ENCODE peak calls at places on chromosomes 2 and 18, in six cellular contexts. One of them, this sample, is unnamed.

GRCh38 chr2:174608866-174609214 is 11.2 kb upstream of the WIPF1 start:
- DNase-seq in HepG2: no peak
- DNase-seq in GM12878: no peak
- DNase-seq in stomach: no peak
- DNase-seq in HCT116: no peak
- DNase-seq in transverse colon: no peak
- DNase-seq in this sample: no peak

GRCh38 chr2:139963863-139964355 is 1183.7 kb upstream of the NXPH2 start:
- DNase-seq in HCT116: no peak
- DNase-seq in stomach: no peak
- DNase-seq in GM12878: no peak
- DNase-seq in HepG2: no peak
- DNase-seq in transverse colon: no peak
- DNase-seq in this sample: no peak

GRCh38 chr18:59681051-59681450 is 16.2 kb downstream of the CCBE1 start:
- DNase-seq in HepG2: no peak
- DNase-seq in transverse colon: no peak
- DNase-seq in stomach: no peak
- DNase-seq in GM12878: no peak
- DNase-seq in HCT116: no peak
- DNase-seq in this sample: no peak

GRCh38 chr2:240107386-240107785 is 28.7 kb downstream of the COPS9 start:
- DNase-seq in transverse colon: no peak
- DNase-seq in stomach: no peak
- DNase-seq in GM12878: no peak
- DNase-seq in HepG2: no peak
- DNase-seq in HCT116: no peak
- DNase-seq in this sample: peak; percentile 43

GRCh38 chr2:238846503-238847431 is 1.1 kb upstream of the TWIST2 start:
- DNase-seq in HCT116: no peak
- DNase-seq in transverse colon: no peak
- DNase-seq in HepG2: no peak
- DNase-seq in GM12878: no peak
- DNase-seq in stomach: no peak
- DNase-seq in this sample: no peak

GRCh38 chr2:196607073-196607472 is 32.4 kb upstream of the CCDC150 start:
- DNase-seq in HCT116: no peak
- DNase-seq in HepG2: no peak
- DNase-seq in stomach: no peak
- DNase-seq in GM12878: no peak
- DNase-seq in transverse colon: no peak
- DNase-seq in this sample: no peak

GRCh38 chr2:226427538-226428307 is 371.9 kb downstream of the IRS1 start:
- DNase-seq in HCT116: peak; percentile 62
- DNase-seq in transverse colon: no peak
- DNase-seq in HepG2: peak; percentile 20
- DNase-seq in GM12878: no peak
- DNase-seq in stomach: no peak
- DNase-seq in this sample: no peak

GRCh38 chr18:38579764-38580163 is 1014.2 kb upstream of the CELF4 start:
- DNase-seq in HepG2: no peak
- DNase-seq in HCT116: no peak
- DNase-seq in stomach: no peak
- DNase-seq in transverse colon: no peak
- DNase-seq in GM12878: no peak
- DNase-seq in this sample: no peak

GRCh38 chr2:75481041-75481836 is 79.5 kb downstream of the EVA1A start:
- DNase-seq in GM12878: no peak
- DNase-seq in HepG2: peak; percentile 88
- DNase-seq in HCT116: peak; percentile 10
- DNase-seq in stomach: no peak
- DNase-seq in transverse colon: no peak
- DNase-seq in this sample: no peak

GRCh38 chr18:28015671-28016070 is 161.3 kb downstream of the CDH2 start:
- DNase-seq in HCT116: no peak
- DNase-seq in HepG2: no peak
- DNase-seq in GM12878: no peak
- DNase-seq in stomach: no peak
- DNase-seq in transverse colon: no peak
- DNase-seq in this sample: no peak

GRCh38 chr2:161915121-161915520 is 158.9 kb downstream of the DPP4 start:
- DNase-seq in HepG2: no peak
- DNase-seq in transverse colon: no peak
- DNase-seq in HCT116: no peak
- DNase-seq in stomach: no peak
- DNase-seq in GM12878: no peak
- DNase-seq in this sample: no peak

GRCh38 chr2:164967781-164968228 is 12.5 kb upstream of the SLC38A11 start:
- DNase-seq in HepG2: no peak
- DNase-seq in HCT116: no peak
- DNase-seq in transverse colon: no peak
- DNase-seq in stomach: no peak
- DNase-seq in GM12878: no peak
- DNase-seq in this sample: no peak

GRCh38 chr18:68769423-68769822 is 28.5 kb upstream of the CCDC102B start:
- DNase-seq in HCT116: no peak
- DNase-seq in GM12878: no peak
- DNase-seq in HepG2: no peak
- DNase-seq in transverse colon: no peak
- DNase-seq in stomach: no peak
- DNase-seq in this sample: no peak

GRCh38 chr2:127506502-127506901 is 19.8 kb downstream of the IWS1 start:
- DNase-seq in HepG2: no peak
- DNase-seq in GM12878: no peak
- DNase-seq in stomach: no peak
- DNase-seq in HCT116: no peak
- DNase-seq in transverse colon: no peak
- DNase-seq in this sample: no peak

GRCh38 chr18:3605562-3606443 is 155.8 kb downstream of the TGIF1 start:
- DNase-seq in GM12878: no peak
- DNase-seq in transverse colon: no peak
- DNase-seq in HCT116: no peak
- DNase-seq in HepG2: no peak
- DNase-seq in stomach: no peak
- DNase-seq in this sample: no peak

GRCh38 chr2:38731090-38731489 is 20.1 kb downstream of the SRSF7 start:
- DNase-seq in HepG2: no peak
- DNase-seq in HCT116: no peak
- DNase-seq in GM12878: no peak
- DNase-seq in transverse colon: no peak
- DNase-seq in stomach: no peak
- DNase-seq in this sample: no peak

GRCh38 chr2:105755895-105756294 is 11.2 kb downstream of the NCK2 start:
- DNase-seq in stomach: no peak
- DNase-seq in HCT116: no peak
- DNase-seq in GM12878: no peak
- DNase-seq in HepG2: no peak
- DNase-seq in transverse colon: no peak
- DNase-seq in this sample: no peak

GRCh38 chr2:180000434-180000833 is 6.7 kb downstream of the CWC22 start:
- DNase-seq in transverse colon: no peak
- DNase-seq in HepG2: no peak
- DNase-seq in stomach: no peak
- DNase-seq in HCT116: no peak
- DNase-seq in GM12878: no peak
- DNase-seq in this sample: no peak

GRCh38 chr2:8876628-8877027 is 39.2 kb upstream of the KIDINS220 start:
- DNase-seq in GM12878: no peak
- DNase-seq in HCT116: no peak
- DNase-seq in stomach: no peak
- DNase-seq in HepG2: no peak
- DNase-seq in transverse colon: no peak
- DNase-seq in this sample: no peak

GRCh38 chr2:46366675-46367067 is 69.5 kb downstream of the EPAS1 start:
- DNase-seq in HCT116: no peak
- DNase-seq in stomach: no peak
- DNase-seq in HepG2: no peak
- DNase-seq in transverse colon: no peak
- DNase-seq in GM12878: no peak
- DNase-seq in this sample: no peak
- TF ChIP-seq POLR2AphosphoS5 in HCT116: no peak
- TF ChIP-seq POLR2AphosphoS5 in stomach: no peak
- TF ChIP-seq POLR2AphosphoS5 in HepG2: no peak
- TF ChIP-seq POLR2AphosphoS5 in transverse colon: peak; percentile 9
- TF ChIP-seq POLR2AphosphoS5 in GM12878: no peak
- TF ChIP-seq POLR2AphosphoS5 in this sample: no peak

DNA sequence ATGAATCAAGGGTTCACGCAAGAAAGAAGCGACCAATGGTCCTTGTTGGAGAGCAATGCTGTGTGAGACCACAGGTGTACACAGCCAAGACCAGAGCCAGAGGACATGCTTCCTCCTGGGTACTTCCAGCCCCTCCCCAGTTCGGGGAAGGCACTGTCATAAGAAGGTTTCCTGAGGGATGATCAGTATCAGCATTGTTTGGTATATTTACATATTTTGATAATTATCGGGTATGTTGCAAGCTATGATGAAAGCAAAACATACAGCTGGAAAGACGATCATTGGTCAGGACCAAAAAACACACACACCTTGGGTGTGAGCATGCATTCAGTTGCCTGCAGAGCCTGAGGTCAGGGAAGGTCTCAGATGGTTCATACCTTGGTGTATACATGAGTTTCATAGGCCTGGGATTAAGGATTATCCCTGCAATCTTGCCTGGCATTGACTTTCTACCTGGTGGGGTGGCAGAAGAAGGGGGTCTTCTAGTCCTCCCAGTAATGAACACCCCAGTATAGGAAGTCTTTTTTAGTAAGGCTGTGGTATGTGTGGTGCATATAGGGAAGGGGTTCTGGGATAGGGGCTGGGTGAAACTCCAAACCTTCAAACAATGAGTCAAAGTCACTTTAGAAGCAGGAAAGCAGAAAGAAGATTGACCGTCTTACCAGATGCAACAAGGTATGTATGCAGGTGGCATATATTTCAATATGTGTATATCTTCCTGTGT is 2.9 kb downstream of the SERPINB2 start:
- DNase-seq in HCT116: no peak
- DNase-seq in GM12878: no peak
- DNase-seq in stomach: no peak
- DNase-seq in transverse colon: no peak
- DNase-seq in HepG2: no peak
- DNase-seq in this sample: no peak
- H3K27ac ChIP-seq in HCT116: no peak overlapping the region
- H3K27ac ChIP-seq in GM12878: no peak overlapping the region
- H3K27ac ChIP-seq in stomach: no peak overlapping the region
- H3K27ac ChIP-seq in transverse colon: no peak overlapping the region
- H3K27ac ChIP-seq in HepG2: no peak overlapping the region
- H3K27ac ChIP-seq in this sample: no peak overlapping the region

DNA sequence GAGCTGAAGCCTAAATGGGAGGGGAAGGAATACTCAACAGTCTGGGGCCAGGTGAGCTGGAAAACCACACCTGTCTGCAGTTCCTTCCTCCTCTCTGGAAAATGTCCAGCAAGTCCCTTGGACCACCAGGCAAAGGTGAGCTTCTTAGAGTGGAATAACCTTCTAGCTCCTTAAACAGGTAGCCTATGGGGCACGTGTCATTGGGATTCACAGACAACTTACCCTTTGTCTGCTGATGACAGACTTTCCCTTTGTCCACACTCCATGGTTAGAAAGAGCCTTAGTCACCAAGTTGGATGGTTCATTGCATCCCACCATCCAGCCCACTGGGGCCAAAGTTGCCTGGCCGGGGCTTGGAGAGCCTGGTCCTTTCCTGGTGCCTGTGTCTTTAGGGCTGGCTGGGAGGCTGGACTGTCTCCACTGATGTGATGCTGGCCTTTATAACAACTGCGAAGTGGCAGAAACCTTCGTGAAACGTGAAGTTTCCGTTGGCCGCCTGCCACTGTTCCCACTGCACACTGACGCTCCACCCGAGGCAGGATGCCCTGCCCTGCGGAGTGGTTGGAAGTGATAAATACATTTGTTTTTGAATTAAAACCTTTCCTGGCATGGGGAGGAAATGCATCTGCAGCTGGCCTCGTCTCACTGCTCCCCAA is 97.9 kb upstream of the ITGA6 start:
- DNase-seq in HCT116: no peak
- DNase-seq in stomach: peak; percentile 84
- DNase-seq in HepG2: no peak
- DNase-seq in transverse colon: peak; percentile 68
- DNase-seq in GM12878: no peak
- DNase-seq in this sample: no peak
- TF ChIP-seq POLR2A in HCT116: no peak
- TF ChIP-seq POLR2A in stomach: no peak
- TF ChIP-seq POLR2A in HepG2: no peak
- TF ChIP-seq POLR2A in transverse colon: peak; percentile 22
- TF ChIP-seq POLR2A in GM12878: no peak
- TF ChIP-seq POLR2A in this sample: no peak

DNA sequence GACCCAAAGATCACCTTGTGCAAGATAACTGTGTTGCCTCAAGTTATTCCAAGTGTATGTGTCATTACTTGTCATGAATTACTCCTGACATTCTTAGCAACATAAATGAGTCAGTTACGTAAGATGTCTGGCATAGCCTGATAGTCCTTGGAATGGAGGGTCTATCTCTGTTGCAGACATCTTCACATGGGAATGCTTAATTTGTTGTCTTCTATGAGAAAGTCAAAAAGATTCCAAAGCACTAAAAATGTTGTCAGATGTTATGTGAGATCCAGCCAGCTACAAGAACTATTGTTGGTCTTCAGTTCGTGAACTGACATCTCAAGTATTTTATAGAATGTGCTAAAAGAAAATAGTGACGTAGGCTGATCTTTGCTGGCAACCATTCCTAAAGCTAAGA is 178.2 kb upstream of the RASGRP3 start:
- DNase-seq in GM12878: no peak
- DNase-seq in transverse colon: no peak
- DNase-seq in HCT116: no peak
- DNase-seq in HepG2: no peak
- DNase-seq in stomach: no peak
- DNase-seq in this sample: no peak
- TF ChIP-seq POLR2AphosphoS5 in GM12878: no peak
- TF ChIP-seq POLR2AphosphoS5 in transverse colon: peak; percentile 58
- TF ChIP-seq POLR2AphosphoS5 in HCT116: no peak
- TF ChIP-seq POLR2AphosphoS5 in HepG2: no peak
- TF ChIP-seq POLR2AphosphoS5 in stomach: peak; percentile 34
- TF ChIP-seq POLR2AphosphoS5 in this sample: no peak

GRCh38 chr2:85899284-85899683 is 10.5 kb upstream of the ST3GAL5 start:
- DNase-seq in GM12878: no peak
- DNase-seq in HCT116: no peak
- DNase-seq in HepG2: no peak
- DNase-seq in transverse colon: no peak
- DNase-seq in stomach: no peak
- DNase-seq in this sample: no peak
- H3K27ac ChIP-seq in GM12878: no peak overlapping the region
- H3K27ac ChIP-seq in HCT116: no peak overlapping the region
- H3K27ac ChIP-seq in HepG2: no peak overlapping the region
- H3K27ac ChIP-seq in transverse colon: no peak overlapping the region
- H3K27ac ChIP-seq in stomach: no peak overlapping the region
- H3K27ac ChIP-seq in this sample: no peak overlapping the region

DNA sequence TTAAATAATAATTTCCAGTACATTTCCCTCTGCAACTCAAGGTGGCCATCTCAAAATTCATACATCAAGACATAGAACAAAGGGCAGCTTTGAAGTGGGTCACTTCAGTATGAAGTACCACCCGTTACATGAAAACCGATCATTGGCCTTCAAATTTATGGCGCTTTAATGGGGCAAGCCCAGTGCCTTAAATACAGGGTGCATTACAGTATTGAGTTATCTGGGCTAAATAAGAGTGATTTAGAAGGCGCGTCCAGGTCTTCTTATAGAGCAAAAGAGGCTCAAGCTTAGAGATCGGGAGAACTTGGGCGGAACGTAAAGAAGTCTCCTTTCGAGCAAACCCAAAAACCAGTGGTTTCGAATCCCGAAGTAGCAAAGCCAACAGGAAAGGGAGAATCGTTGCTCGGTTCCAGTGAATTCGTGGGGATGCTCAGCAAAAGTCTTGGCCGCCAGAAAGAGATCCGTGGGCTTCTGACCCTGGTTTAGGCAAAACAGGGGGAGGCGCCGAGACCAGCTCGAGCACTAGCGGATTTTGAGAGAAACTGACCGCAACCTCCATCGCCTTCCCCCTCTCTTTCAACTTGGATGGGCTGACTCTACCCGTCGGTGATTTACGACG is 7.2 kb downstream of the HOXD3 start:
- DNase-seq in HepG2: no peak
- DNase-seq in HCT116: no peak
- DNase-seq in transverse colon: no peak
- DNase-seq in stomach: no peak
- DNase-seq in GM12878: no peak
- DNase-seq in this sample: no peak
- TF ChIP-seq POLR2A in HepG2: no peak
- TF ChIP-seq POLR2A in HCT116: no peak
- TF ChIP-seq POLR2A in transverse colon: no peak
- TF ChIP-seq POLR2A in stomach: no peak
- TF ChIP-seq POLR2A in GM12878: no peak
- TF ChIP-seq POLR2A in this sample: no peak